ENCODE peak calls at places on chromosomes 4 and X, in ten cellular contexts. M, Z, W, B, G, I, V, S, D and X are unnamed samples.

GRCh38 chr4:176492648-176493302 is 173.0 kb downstream of the SPCS3 start:
- DNase-seq in M (no peak), Z (no peak), W (no peak), B (no peak), G (peak), I (no peak), V (no peak), S (no peak), D (no peak), X (no peak)

GRCh38 chr4:175109933-175110332 is 191.8 kb downstream of the ADAM29 start:
- DNase-seq in M (no peak), Z (no peak), W (no peak), B (no peak), G (peak), I (no peak), V (no peak), S (peak), D (no peak), X (no peak)

GRCh38 chrX:12999422-12999821 is 24.5 kb downstream of the TMSB4X start:
- DNase-seq in M (no peak), Z (no peak), W (no peak), B (no peak), G (peak), I (no peak), V (no peak), S (peak), D (no peak), X (no peak)

GRCh38 chrX:46649421-46650260 is 76.1 kb downstream of the CHST7 start:
- DNase-seq in M (no peak), Z (peak), W (no peak), B (no peak), G (peak), I (no peak), V (no peak), S (peak), D (peak), X (no peak)

GRCh38 chr4:150570862-150571261 is 11.1 kb upstream of the MAB21L2 start:
- DNase-seq in M (no peak), Z (no peak), W (no peak), B (no peak), G (no peak), I (no peak), V (no peak), S (no peak), D (no peak), X (no peak)

GRCh38 chr4:182216005-182216404 is 27.2 kb upstream of the TENM3 start:
- DNase-seq in M (no peak), Z (no peak), W (no peak), B (no peak), G (no peak), I (no peak), V (no peak), S (no peak), D (no peak), X (no peak)

GRCh38 chr4:71870456-71870855 is 86.6 kb upstream of the GC start:
- DNase-seq in M (no peak), Z (no peak), W (no peak), B (no peak), G (no peak), I (no peak), V (no peak), S (no peak), D (no peak), X (no peak)

GRCh38 chr4:119517361-119518229 is 111.0 kb downstream of the PDE5A start:
- DNase-seq in M (no peak), Z (no peak), W (no peak), B (no peak), G (no peak), I (peak), V (no peak), S (no peak), D (no peak), X (no peak)

GRCh38 chrX:1851527-1851926 is 236.7 kb downstream of the ASMT start:
- DNase-seq in M (no peak), Z (no peak), W (no peak), B (no peak), G (no peak), I (no peak), V (no peak), S (no peak), D (no peak), X (no peak)

GRCh38 chr4:83535520-83535944 is 376 bp upstream of the GPAT3 start:
- DNase-seq in M (peak), Z (peak), W (peak), B (peak), G (peak), I (peak), V (no peak), S (no peak), D (peak), X (peak)

GRCh38 chr4:80142396-80143304 is 54.7 kb upstream of the PRDM8 start:
- DNase-seq in M (no peak), Z (no peak), W (no peak), B (no peak), G (no peak), I (no peak), V (no peak), S (no peak), D (no peak), X (no peak)

GRCh38 chr4:14254252-14254651 is 626.7 kb upstream of the BOD1L1 start:
- DNase-seq in M (peak), Z (peak), W (peak), B (peak), G (peak), I (peak), V (no peak), S (peak), D (no peak), X (peak)

GRCh38 chrX:22136711-22137110 is 104.6 kb downstream of the PHEX start:
- DNase-seq in M (no peak), Z (no peak), W (no peak), B (no peak), G (no peak), I (no peak), V (no peak), S (no peak), D (no peak), X (no peak)

GRCh38 chr4:147626903-147627302 is 9.7 kb downstream of the TMEM184C start:
- DNase-seq in M (no peak), Z (no peak), W (no peak), B (no peak), G (no peak), I (no peak), V (no peak), S (no peak), D (no peak), X (no peak)

GRCh38 chr4:165060938-165061337 is 7.3 kb downstream of the TRIM75 start:
- DNase-seq in M (peak), Z (no peak), W (no peak), B (no peak), G (no peak), I (no peak), V (no peak), S (no peak), D (no peak), X (no peak)

GRCh38 chr4:178599521-178599920 is 1157.3 kb upstream of the AGA start:
- DNase-seq in M (no peak), Z (no peak), W (peak), B (no peak), G (no peak), I (no peak), V (no peak), S (no peak), D (no peak), X (peak)

DNA sequence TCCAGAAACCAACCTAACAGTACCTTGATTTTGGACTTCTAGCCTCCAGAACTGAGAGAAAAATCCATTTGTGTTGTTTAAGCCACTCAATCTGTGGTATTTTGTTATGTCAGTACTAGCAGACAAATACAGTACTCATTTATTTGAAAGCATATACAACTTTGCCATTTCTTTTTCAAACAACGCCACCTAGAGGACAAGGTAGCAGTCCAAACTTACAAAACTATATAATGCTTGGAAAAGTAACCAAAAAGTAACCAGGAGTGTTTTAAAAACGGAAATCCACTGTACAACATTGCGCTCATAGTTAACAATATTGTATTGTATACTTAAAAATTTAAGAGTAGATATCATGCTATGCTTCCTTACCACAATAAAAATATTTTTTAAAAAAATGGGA is 37.0 kb upstream of the FGF13 start:
- DNase-seq in M (no peak), Z (no peak), W (peak), B (no peak), G (peak), I (no peak), V (no peak), S (peak), D (no peak), X (no peak)
- TF ChIP-seq CTCF in M (no peak), Z (peak), W (peak), B (peak), G (peak), I (peak), V (peak), S (peak), D (no peak), X (peak)

DNA sequence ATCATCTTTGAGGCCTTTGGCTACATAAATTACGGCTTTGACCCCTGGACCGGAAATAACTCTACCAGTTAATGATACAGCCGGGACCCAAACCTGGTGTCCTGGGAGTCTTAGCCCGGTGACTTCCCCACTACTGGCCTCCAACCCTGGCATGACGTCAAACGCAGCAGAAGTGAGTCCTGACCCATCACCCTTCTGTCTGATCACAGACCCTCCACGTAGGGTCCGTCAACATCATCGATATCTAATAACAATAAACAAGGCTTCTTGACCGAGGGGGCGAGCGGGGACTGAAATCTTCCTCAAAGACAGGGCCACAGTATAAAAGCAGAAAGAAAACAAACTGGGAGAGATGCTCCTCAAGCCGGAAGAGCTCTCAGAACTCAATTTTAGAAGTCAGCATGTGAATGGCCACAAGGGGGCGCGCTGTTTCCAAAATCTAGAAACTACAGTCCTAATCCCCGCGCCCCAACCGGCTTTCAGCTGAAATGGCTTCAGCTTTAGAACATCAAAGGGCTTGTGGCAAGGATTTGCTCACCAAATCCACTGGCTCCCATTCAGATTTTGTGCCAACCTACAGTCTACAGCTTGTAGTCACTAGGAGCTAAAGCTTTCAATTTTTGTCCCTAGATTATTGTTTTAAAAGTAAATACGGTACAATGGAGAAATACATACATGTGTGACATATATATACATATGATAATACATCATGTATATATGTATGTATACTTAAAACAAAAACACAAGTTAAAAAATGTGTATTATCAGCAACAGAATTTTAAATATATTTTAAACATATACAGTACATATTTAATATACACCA is 46.4 kb upstream of the ENPP6 start:
- DNase-seq in M (peak), Z (peak), W (peak), B (peak), G (peak), I (peak), V (peak), S (peak), D (peak), X (peak)
- TF ChIP-seq CTCF in M (peak), Z (peak), W (peak), B (peak), G (peak), I (peak), V (peak), S (peak), D (peak), X (peak)

DNA sequence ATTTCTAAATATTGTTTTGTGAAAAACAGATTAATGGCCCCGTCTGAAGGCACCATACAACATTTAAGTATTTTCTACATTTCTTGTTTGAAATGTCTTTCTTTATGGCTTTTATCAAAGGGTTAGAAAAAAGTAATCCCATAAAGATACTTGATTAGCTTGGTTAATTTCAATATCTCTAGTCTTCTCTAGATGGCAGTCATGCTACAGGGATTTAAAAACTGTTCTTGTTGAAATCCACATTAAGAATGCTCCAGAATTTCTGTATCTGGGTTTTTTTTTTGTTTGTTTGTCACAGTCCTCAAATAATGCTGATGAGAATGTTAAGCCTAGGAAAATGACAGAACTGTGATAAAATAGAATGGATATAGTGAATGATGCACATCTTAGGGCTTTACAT is 109.0 kb upstream of the AADAT start:
- DNase-seq in M (peak), Z (no peak), W (no peak), B (no peak), G (peak), I (peak), V (no peak), S (no peak), D (no peak), X (no peak)
- TF ChIP-seq CTCF in M (peak), Z (peak), W (no peak), B (no peak), G (peak), I (peak), V (no peak), S (peak), D (no peak), X (no peak)

GRCh38 chr4:172895699-172896098 is 272.9 kb upstream of the GALNT7 start:
- DNase-seq in M (no peak), Z (no peak), W (no peak), B (no peak), G (no peak), I (no peak), V (no peak), S (no peak), D (no peak), X (no peak)

GRCh38 chr4:172897046-172897445 is 271.6 kb upstream of the GALNT7 start:
- DNase-seq in M (no peak), Z (no peak), W (no peak), B (no peak), G (no peak), I (no peak), V (no peak), S (no peak), D (no peak), X (no peak)

GRCh38 chr4:172887959-172888358 is 280.7 kb upstream of the GALNT7 start:
- DNase-seq in M (no peak), Z (no peak), W (no peak), B (no peak), G (no peak), I (no peak), V (no peak), S (no peak), D (no peak), X (no peak)

GRCh38 chr4:172892300-172892699 is 276.3 kb upstream of the GALNT7 start:
- DNase-seq in M (no peak), Z (peak), W (no peak), B (no peak), G (peak), I (no peak), V (no peak), S (peak), D (no peak), X (peak)
- TF ChIP-seq CTCF in M (no peak), Z (peak), W (peak), B (peak), G (peak), I (peak), V (no peak), S (peak), D (no peak), X (peak)